ENCODE peak calls at places on chromosome 10, in five cellular contexts. G is esophagus squamous epithelium, R is hepatocyte, W is astrocyte, Y is adrenal gland. I is an unnamed sample. For H3K36me3, the result is how much of the 10 kb centered on the place peaks cover.

GRCh38 chr10:114686013-114686412 is 27.9 kb upstream of the ABLIM1 start:
- DNase-seq in R (no peak), G (no peak), Y (no peak), W (no peak), I (no peak)

GRCh38 chr10:119313024-119313423 is 105.7 kb downstream of the GRK5 start:
- DNase-seq in Y (no peak), R (no peak), G (no peak), W (no peak), I (no peak)

GRCh38 chr10:50403074-50403473 is 151.8 kb upstream of the ASAH2 start:
- DNase-seq in G (no peak), W (no peak), R (no peak), Y (no peak), I (no peak)

GRCh38 chr10:79414714-79415113 is 30.7 kb downstream of the ZCCHC24 start:
- DNase-seq in W (no peak), R (no peak), G (no peak), Y (no peak), I (no peak)

GRCh38 chr10:100744980-100745881 is at the start of gene PAX2:
- DNase-seq in G (no peak), R (no peak), W (no peak), Y (peak), I (no peak)

GRCh38 chr10:31401287-31401686 is 82.3 kb downstream of the ZEB1 start:
- DNase-seq in Y (no peak), W (no peak), R (no peak), G (no peak), I (no peak)

GRCh38 chr10:60271319-60272040 is 118.2 kb downstream of the ANK3 start:
- DNase-seq in W (no peak), R (no peak), Y (no peak), G (no peak), I (no peak)

GRCh38 chr10:43692051-43692825 is 43.6 kb upstream of the ZNF32 start:
- DNase-seq in Y (peak), W (peak), R (no peak), G (no peak), I (no peak)

GRCh38 chr10:22737587-22737986 is 23.2 kb upstream of the PIP4K2A start:
- DNase-seq in G (no peak), Y (peak), W (peak), R (peak), I (peak)

GRCh38 chr10:102608487-102608886 is 35.8 kb upstream of the TRIM8 start:
- DNase-seq in G (no peak), Y (no peak), W (no peak), R (no peak), I (no peak)
- TF ChIP-seq CTCF in G (no peak), Y (no peak), W (no peak), R (no peak), I (no peak)

GRCh38 chr10:26550774-26551526 is 112.8 kb downstream of the APBB1IP start:
- DNase-seq in Y (no peak), G (no peak), R (no peak), W (no peak), I (no peak)
- H3K36me3 ChIP-seq in Y (under half), G (under half), R (under half), W (under half), I (under half)

GRCh38 chr10:5684318-5684970 is at the start of gene TASOR2:
- DNase-seq in G (peak), R (peak), W (peak), Y (peak), I (peak)

GRCh38 chr10:5683065-5683464 is 1.6 kb upstream of the TASOR2 start:
- DNase-seq in Y (no peak), W (no peak), G (no peak), R (no peak), I (no peak)

GRCh38 chr10:5685764-5686240 is 1.2 kb downstream of the TASOR2 start:
- DNase-seq in R (peak), W (no peak), Y (no peak), G (no peak), I (no peak)

GRCh38 chr10:5681930-5682329 is 2.7 kb upstream of the TASOR2 start:
- DNase-seq in W (no peak), Y (no peak), G (no peak), R (no peak), I (no peak)

GRCh38 chr10:5684971-5685763 is 529 bp downstream of the TASOR2 start:
- DNase-seq in G (no peak), R (peak), W (peak), Y (peak), I (peak)
- TF ChIP-seq CTCF in G (no peak), R (peak), W (peak), Y (peak), I (peak)

GRCh38 chr10:68007356-68007755 is 67.7 kb downstream of the HERC4 start:
- DNase-seq in W (no peak), R (no peak), Y (no peak), G (no peak), I (no peak)

DNA sequence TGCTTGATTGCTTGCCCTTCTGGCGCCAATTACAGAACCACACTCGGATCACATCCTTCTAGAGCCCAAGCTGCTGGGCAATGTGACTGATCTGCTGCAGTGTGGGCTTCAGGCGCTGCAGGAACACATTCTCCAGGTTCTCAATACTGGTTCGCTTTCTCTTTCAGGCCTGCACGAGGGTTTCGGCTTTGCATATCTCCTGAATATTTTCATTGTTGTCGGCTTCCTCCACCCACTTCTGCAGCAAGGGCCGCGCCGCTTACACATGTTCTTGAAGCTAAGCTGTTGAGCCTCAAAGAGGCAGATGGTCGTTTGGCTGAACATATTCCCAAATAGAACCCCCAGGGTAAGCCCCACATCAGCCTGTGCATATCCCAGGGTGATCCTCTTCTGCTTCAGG is 64.7 kb downstream of the HERC4 start:
- DNase-seq in R (no peak), Y (no peak), G (no peak), W (no peak), I (no peak)
- H3K36me3 ChIP-seq in R (under half), Y (under half), G (half or more), W (under half), I (under half)

GRCh38 chr10:108913300-108913699 is 1010.0 kb downstream of the XPNPEP1 start:
- DNase-seq in G (no peak), R (no peak), Y (no peak), W (no peak), I (no peak)

DNA sequence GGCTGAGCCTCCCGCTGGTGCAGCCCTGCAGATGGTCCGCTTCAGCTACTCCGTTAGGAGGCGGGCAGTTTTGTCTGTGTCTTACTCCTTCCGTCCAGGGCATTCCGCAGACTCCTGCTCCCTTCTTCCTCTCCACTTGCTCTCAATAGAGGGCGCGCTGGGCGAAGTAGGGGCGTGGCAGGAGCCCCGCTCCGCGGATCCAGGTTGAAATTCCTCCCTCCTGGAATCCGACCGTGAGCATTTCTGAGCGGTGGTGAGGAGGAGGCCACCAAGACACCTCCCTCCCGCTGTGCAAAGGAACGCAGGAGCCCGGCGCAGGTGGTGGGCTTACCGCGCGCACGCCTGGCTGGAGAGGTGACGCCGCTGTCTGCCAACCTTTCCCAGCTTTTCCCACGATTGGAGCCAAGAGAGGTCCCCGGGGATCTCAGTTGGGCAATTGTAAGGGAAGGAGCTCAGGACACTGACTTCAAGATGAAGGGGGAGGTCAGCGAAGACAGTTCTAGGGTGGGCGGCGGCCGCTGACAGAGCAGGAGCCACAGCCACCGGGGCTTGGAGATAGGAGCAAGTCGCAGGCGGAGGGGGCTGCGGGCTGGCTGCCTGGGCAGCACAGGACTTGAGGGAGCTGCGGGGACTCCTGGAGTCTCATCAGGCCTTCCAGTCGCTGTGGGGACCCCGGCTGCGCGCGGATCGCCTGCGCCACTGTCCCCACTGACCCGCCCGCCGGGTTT is 1011.3 kb downstream of the XPNPEP1 start:
- DNase-seq in W (peak), R (peak), G (no peak), Y (peak), I (peak)
- TF ChIP-seq CTCF in W (peak), R (peak), G (no peak), Y (no peak), I (peak)

DNA sequence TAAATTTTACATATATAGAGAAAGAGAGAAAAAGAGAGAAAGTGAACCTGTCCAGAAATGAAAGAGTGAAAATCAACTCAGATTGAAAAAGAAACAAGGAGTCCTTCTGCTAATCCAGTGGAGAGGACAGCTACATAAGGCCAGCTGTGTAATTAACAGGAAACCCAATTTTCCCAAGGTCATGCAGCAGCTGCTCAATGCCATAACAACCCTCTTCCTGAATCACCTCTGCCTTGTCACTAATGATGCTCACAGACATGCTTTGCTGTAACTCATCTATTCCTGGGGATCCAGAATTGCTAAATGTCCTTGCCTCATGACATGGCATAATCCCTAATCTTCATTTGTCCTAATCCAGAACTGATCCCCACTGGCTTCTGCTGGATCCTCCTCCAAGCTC is 288.6 kb downstream of the NEBL start:
- DNase-seq in G (no peak), Y (no peak), W (no peak), R (no peak), I (no peak)
- H3K36me3 ChIP-seq in G (under half), Y (under half), W (under half), R (under half), I (under half)

GRCh38 chr10:5013385-5013784 is 9.7 kb upstream of the AKR1C2 start:
- DNase-seq in G (no peak), W (no peak), R (no peak), Y (no peak), I (no peak)

GRCh38 chr10:5018150-5018549 is 14.5 kb upstream of the AKR1C2 start:
- DNase-seq in G (no peak), W (no peak), R (no peak), Y (no peak), I (no peak)

GRCh38 chr10:5012595-5012994 is 8.9 kb upstream of the AKR1C2 start:
- DNase-seq in G (no peak), Y (no peak), W (no peak), R (no peak), I (no peak)

DNA sequence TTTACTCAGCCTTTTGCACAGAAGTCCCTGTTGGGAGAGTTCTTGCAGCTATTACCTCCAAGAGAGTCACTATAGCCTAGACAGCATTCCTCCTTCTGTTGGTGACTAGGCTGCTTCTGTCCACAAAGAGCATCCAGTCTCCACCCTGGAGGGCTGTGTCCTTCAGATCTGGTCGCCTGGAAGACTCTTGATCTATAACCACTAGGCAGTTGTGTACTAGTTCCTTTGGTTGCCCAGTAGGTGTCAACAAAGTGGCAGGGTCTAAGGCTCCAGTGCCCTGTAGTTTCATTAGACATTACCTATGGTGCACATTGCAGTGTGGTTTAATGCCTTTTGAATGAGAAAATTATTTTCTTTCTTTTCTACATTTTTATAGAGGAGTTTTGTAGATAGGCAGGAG is 11.3 kb upstream of the AKR1C2 start:
- DNase-seq in Y (peak), G (no peak), R (no peak), W (no peak), I (no peak)
- TF ChIP-seq CTCF in Y (peak), G (no peak), R (no peak), W (no peak), I (peak)